ENCODE peak calls at places on chromosomes 4 and X, in eight cellular contexts. V is SW480, T is nucleus accumbens, W is Calu3, X is prostate gland, K is kidney tubule cell, J is amniotic epithelial cell, D is hippocampal formation. C is an unnamed sample.
A peak's percentile ranks its signal among the peaks of the same experiment; 100 is the strongest.

GRCh38 chr4:98745372-98745771 is 87.0 kb upstream of the TSPAN5 start:
- DNase-seq in D (no peak), X (no peak), T (no peak), K (no peak), V (no peak), W (no peak), J (peak; percentile 53), C (peak; percentile 67)

GRCh38 chr4:139511320-139511719 is 44.7 kb downstream of the SETD7 start:
- DNase-seq in W (no peak), D (no peak), V (no peak), X (no peak), T (no peak), K (peak; percentile 49), J (no peak), C (no peak)

GRCh38 chrX:53795583-53795982 is 109.1 kb upstream of the HUWE1 start:
- DNase-seq in K (no peak), V (no peak), X (no peak), D (no peak), W (no peak), T (no peak), J (peak; percentile 23), C (peak; percentile 3)

GRCh38 chr4:133641191-133641590 is 492.1 kb downstream of the PCDH10 start:
- DNase-seq in W (no peak), D (no peak), V (no peak), X (no peak), J (no peak), K (no peak), T (no peak), C (peak; percentile 8)

GRCh38 chr4:153211986-153212720 is 7.9 kb downstream of the TRIM2 start:
- DNase-seq in J (peak; percentile 91), D (no peak), T (no peak), W (no peak), K (peak; percentile 30), V (no peak), X (no peak), C (peak; percentile 80)

GRCh38 chr4:114019276-114019971 is 40.0 kb upstream of the ARSJ start:
- DNase-seq in J (peak; percentile 23), K (no peak), X (no peak), T (no peak), V (no peak), D (no peak), W (no peak), C (no peak)

GRCh38 chr4:1222938-1223690 is 25.8 kb downstream of the CTBP1 start:
- DNase-seq in D (no peak), K (no peak), X (no peak), T (no peak), W (no peak), J (no peak), V (no peak), C (no peak)

GRCh38 chr4:39636786-39637185 is 1.9 kb downstream of the SMIM14 start:
- DNase-seq in J (peak; percentile 17), K (peak; percentile 50), D (no peak), V (peak; percentile 31), W (no peak), T (no peak), X (no peak), C (peak; percentile 50)

GRCh38 chr4:38768968-38769394 is 13.8 kb downstream of the TLR10 start:
- DNase-seq in K (no peak), T (no peak), V (no peak), X (no peak), D (no peak), W (no peak), J (peak; percentile 41), C (peak; percentile 42)

GRCh38 chrX:47662144-47662657 is 3.2 kb upstream of the UXT start:
- DNase-seq in W (no peak), T (no peak), K (peak; percentile 95), X (no peak), V (peak; percentile 9), J (peak; percentile 98), D (no peak), C (peak; percentile 92)

GRCh38 chr4:150082241-150082640 is 4.0 kb downstream of the DCLK2 start:
- DNase-seq in V (no peak), J (no peak), D (no peak), X (no peak), K (no peak), T (no peak), W (no peak), C (no peak)

GRCh38 chr4:95409127-95409526 is 139.6 kb downstream of the UNC5C start:
- DNase-seq in K (peak; percentile 33), D (no peak), X (no peak), T (no peak), W (no peak), V (no peak), J (peak; percentile 48), C (peak; percentile 7)

GRCh38 chrX:1681439-1681838 is 66.6 kb downstream of the ASMT start:
- DNase-seq in W (no peak), T (no peak), J (no peak), X (no peak), V (no peak), K (no peak), D (no peak), C (no peak)

GRCh38 chrX:30570505-30570904 is 7.1 kb downstream of the TASL start:
- DNase-seq in D (no peak), K (peak; percentile 51), X (no peak), T (no peak), W (peak; percentile 8), J (peak; percentile 1), V (peak; percentile 2), C (peak; percentile 24)

GRCh38 chrX:48854898-48855297 is 19.5 kb upstream of the PCSK1N start:
- DNase-seq in J (peak; percentile 22), D (no peak), K (peak; percentile 24), V (peak; percentile 33), T (no peak), W (peak; percentile 27), X (no peak), C (peak; percentile 17)

GRCh38 chr4:28391877-28392276 is 1531.2 kb downstream of the STIM2 start:
- DNase-seq in D (no peak), T (no peak), W (no peak), X (no peak), J (peak; percentile 50), K (peak; percentile 23), V (no peak), C (no peak)

GRCh38 chr4:88818650-88819470 is 121.2 kb upstream of the NAP1L5 start:
- DNase-seq in V (peak; percentile 42), K (peak; percentile 57), W (peak; percentile 42), D (peak; percentile 64), J (peak; percentile 60), X (peak; percentile 64), T (peak; percentile 12), C (peak; percentile 61)

GRCh38 chrX:110338850-110339373 is 19.7 kb upstream of the RTL9 start:
- DNase-seq in T (no peak), K (no peak), D (no peak), X (no peak), W (no peak), V (no peak), J (no peak), C (no peak)

GRCh38 chr4:176236909-176237308 is 32.1 kb downstream of the ASB5 start:
- DNase-seq in V (no peak), W (no peak), X (no peak), K (peak; percentile 35), J (peak; percentile 9), T (no peak), D (no peak), C (no peak)

GRCh38 chr4:113637363-113637762 is 124.2 kb downstream of the CAMK2D start:
- DNase-seq in V (no peak), X (no peak), J (peak; percentile 80), K (no peak), T (no peak), W (no peak), D (no peak), C (peak; percentile 33)

GRCh38 chr4:41600243-41600642 is 62.3 kb downstream of the LIMCH1 start:
- DNase-seq in W (peak; percentile 24), V (no peak), K (peak; percentile 89), X (no peak), D (no peak), J (no peak), T (no peak), C (no peak)

GRCh38 chr4:153107246-153107645 is 97.0 kb upstream of the TRIM2 start:
- DNase-seq in W (no peak), J (no peak), T (no peak), D (no peak), K (no peak), X (no peak), V (no peak), C (no peak)

GRCh38 chrX:13029831-13030771 is 14.3 kb downstream of the FAM9C start:
- DNase-seq in T (no peak), D (no peak), X (no peak), V (peak; percentile 75), J (no peak), W (peak; percentile 62), K (peak; percentile 73), C (no peak)

GRCh38 chr4:152691761-152692160 is 12.0 kb upstream of the TMEM154 start:
- DNase-seq in V (peak; percentile 56), T (no peak), W (no peak), J (peak; percentile 40), D (no peak), X (no peak), K (no peak), C (no peak)

GRCh38 chrX:19360903-19361302 is 17.2 kb downstream of the PDHA1 start:
- DNase-seq in V (no peak), K (no peak), X (no peak), W (no peak), T (no peak), J (no peak), D (no peak), C (no peak)

GRCh38 chr4:118281611-118282442 is 71.0 kb downstream of the PRSS12 start:
- DNase-seq in K (peak; percentile 68), J (peak; percentile 59), X (no peak), D (no peak), W (no peak), T (no peak), V (no peak), C (peak; percentile 26)

GRCh38 chr4:11338990-11339782 is 89.5 kb downstream of the HS3ST1 start:
- DNase-seq in W (no peak), T (no peak), X (no peak), J (no peak), D (no peak), V (no peak), K (no peak), C (no peak)

GRCh38 chrX:40748977-40749376 is 13.6 kb upstream of the MED14 start:
- DNase-seq in D (no peak), K (no peak), V (no peak), T (no peak), X (no peak), W (no peak), J (no peak), C (no peak)

GRCh38 chr4:76459291-76459723 is 24.3 kb downstream of the SHROOM3 start:
- DNase-seq in X (no peak), K (peak; percentile 96), V (no peak), T (no peak), W (no peak), D (no peak), J (peak; percentile 84), C (peak; percentile 7)